ENCODE peak calls at places on chromosomes 4 and X, in seven cellular contexts. H is Panc1; J is effector memory CD4-positive, alpha-beta T cell; T is IMR-90; V is HCT116; E is gastrocnemius medialis; A is CD8-positive, alpha-beta memory T cell. G is an unnamed sample.

GRCh38 chrX:152958047-152958446 is 35.9 kb downstream of the PNMA5 start:
- DNase-seq in A (no peak), J (no peak), H (no peak), V (no peak), T (no peak), E (no peak), G (no peak)

GRCh38 chr4:83328486-83328885 is 6.2 kb downstream of the HPSE start:
- DNase-seq in E (no peak), A (no peak), T (no peak), H (no peak), J (no peak), V (no peak), G (no peak)

GRCh38 chr4:73127839-73128448 is 58.4 kb upstream of the COX18 start:
- DNase-seq in J (no peak), E (no peak), A (peak; percentile 7), V (no peak), T (peak; percentile 5), H (no peak), G (no peak)

GRCh38 chr4:67765928-67766327 is 11.7 kb upstream of the GNRHR start:
- DNase-seq in V (no peak), H (no peak), J (no peak), T (peak; percentile 31), A (no peak), E (no peak), G (no peak)

GRCh38 chr4:153271820-153272219 is 67.6 kb downstream of the TRIM2 start:
- DNase-seq in E (no peak), H (no peak), V (no peak), J (no peak), T (no peak), A (no peak), G (no peak)

GRCh38 chrX:52574416-52575275 is 57.8 kb upstream of the XAGE1B start:
- DNase-seq in A (peak; percentile 29), V (peak; percentile 22), T (peak; percentile 61), J (peak; percentile 5), E (no peak), H (peak; percentile 18), G (no peak)

GRCh38 chrX:110992611-110993010 is 103.4 kb upstream of the PAK3 start:
- DNase-seq in A (peak; percentile 3), T (peak; percentile 13), H (peak; percentile 13), E (no peak), V (no peak), J (peak; percentile 3), G (no peak)

GRCh38 chr4:110518889-110519490 is 43.0 kb downstream of the ENPEP start:
- DNase-seq in V (no peak), J (peak; percentile 11), E (no peak), H (no peak), A (peak; percentile 11), T (peak; percentile 22), G (no peak)

GRCh38 chrX:24025741-24026402 is 1.1 kb downstream of the KLHL15 start:
- DNase-seq in V (peak; percentile 24), E (peak; percentile 34), A (no peak), T (peak; percentile 81), J (no peak), H (no peak), G (peak; percentile 47)

GRCh38 chr4:132596186-132596585 is 552.9 kb upstream of the PCDH10 start:
- DNase-seq in J (no peak), V (no peak), A (no peak), H (no peak), E (no peak), T (no peak), G (no peak)

GRCh38 chr4:173367285-173367684 is 3.5 kb upstream of the SAP30 start:
- DNase-seq in J (no peak), V (no peak), A (no peak), T (peak; percentile 22), H (no peak), E (no peak), G (no peak)

GRCh38 chr4:40211224-40212185 is 14.7 kb downstream of the RHOH start:
- DNase-seq in T (peak; percentile 41), A (peak; percentile 63), H (no peak), J (no peak), V (no peak), E (no peak), G (no peak)

GRCh38 chr4:38621004-38621684 is 42.9 kb upstream of the KLF3 start:
- DNase-seq in V (peak; percentile 29), E (peak; percentile 37), A (no peak), H (peak; percentile 80), T (peak; percentile 87), J (no peak), G (peak; percentile 65)

GRCh38 chrX:17377047-17377692 is 2.2 kb downstream of the NHS start:
- DNase-seq in E (no peak), J (no peak), V (peak; percentile 40), A (no peak), T (peak; percentile 61), H (no peak), G (peak; percentile 16)

GRCh38 chrX:15468036-15468435 is 25.1 kb downstream of the PIR start:
- DNase-seq in J (no peak), A (no peak), H (no peak), T (peak; percentile 67), E (peak; percentile 18), V (no peak), G (no peak)

GRCh38 chr4:89306486-89307184 is 965 bp downstream of the GPRIN3 start:
- DNase-seq in V (no peak), A (no peak), E (no peak), J (no peak), T (no peak), H (no peak), G (no peak)

GRCh38 chr4:68180858-68181531 is 51.3 kb upstream of the TMPRSS11F start:
- DNase-seq in T (no peak), E (no peak), J (no peak), A (no peak), V (no peak), H (no peak), G (no peak)

GRCh38 chr4:1763550-1764080 is 29.5 kb upstream of the FGFR3 start:
- DNase-seq in E (no peak), V (no peak), H (no peak), A (no peak), T (peak; percentile 22), J (no peak), G (peak; percentile 11)

GRCh38 chrX:15399901-15400500 is 15.8 kb upstream of the VEGFD start:
- DNase-seq in A (no peak), T (no peak), V (no peak), E (no peak), J (no peak), H (no peak), G (no peak)

GRCh38 chr4:181612240-181612639 is 631.0 kb upstream of the TENM3 start:
- DNase-seq in J (no peak), V (no peak), A (no peak), H (no peak), E (no peak), T (no peak), G (no peak)

GRCh38 chr4:144336633-144337032 is 196.1 kb upstream of the GYPA start:
- DNase-seq in A (no peak), J (no peak), V (no peak), T (no peak), H (no peak), E (no peak), G (no peak)

GRCh38 chrX:113743069-113743468 is 840.8 kb upstream of the HTR2C start:
- DNase-seq in V (no peak), A (no peak), E (no peak), J (no peak), H (no peak), T (no peak), G (no peak)
- H3K27me3 ChIP-seq in V (no peaks in the 10 kb centered on the region), A (no peaks in the 10 kb centered on the region), E (no peaks in the 10 kb centered on the region), J (no peaks in the 10 kb centered on the region), H (no peaks in the 10 kb centered on the region), T (no peaks in the 10 kb centered on the region), G (peaks cover 21% of the 10 kb centered on the region)

GRCh38 chr4:7960790-7961655 is 21.4 kb upstream of the AFAP1 start:
- DNase-seq in A (peak; percentile 41), J (no peak), E (peak; percentile 44), T (peak; percentile 100), H (peak; percentile 82), V (no peak), G (no peak)
- H3K4me1 ChIP-seq in A (peaks cover 35% of the 10 kb centered on the region), J (peaks cover 15% of the 10 kb centered on the region), E (no peaks in the 10 kb centered on the region), T (peaks cover 20% of the 10 kb centered on the region), H (peaks cover 83% of the 10 kb centered on the region), V (peaks cover 39% of the 10 kb centered on the region), G (peaks cover 37% of the 10 kb centered on the region)

DNA sequence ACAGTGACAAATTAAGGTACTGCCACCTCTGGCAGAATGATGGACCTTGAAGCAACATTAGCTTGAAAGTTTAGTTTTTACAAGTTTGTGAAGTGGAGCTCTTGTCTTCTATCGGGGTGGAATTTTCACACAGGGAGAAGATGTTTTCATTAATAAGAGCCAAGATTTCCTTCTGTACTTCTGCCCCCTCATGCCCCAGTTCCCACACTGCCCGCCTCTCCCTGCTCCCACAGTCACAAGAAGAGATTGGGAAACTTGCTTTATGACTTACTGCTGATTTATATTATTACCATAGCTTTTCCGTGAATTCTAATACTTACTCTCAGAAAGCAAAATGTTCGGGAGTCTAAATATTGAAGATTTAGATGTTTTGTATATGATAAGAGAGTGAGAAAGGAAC is 539.8 kb upstream of the ARX start:
- DNase-seq in A (no peak), T (no peak), J (no peak), H (no peak), V (no peak), E (no peak), G (no peak)
- H3K27me3 ChIP-seq in A (no peaks in the 10 kb centered on the region), T (no peaks in the 10 kb centered on the region), J (no peaks in the 10 kb centered on the region), H (no peaks in the 10 kb centered on the region), V (no peaks in the 10 kb centered on the region), E (no peaks in the 10 kb centered on the region), G (no peaks in the 10 kb centered on the region)

GRCh38 chr4:7158081-7158750 is 34.1 kb upstream of the SORCS2 start:
- DNase-seq in A (no peak), V (no peak), J (no peak), H (no peak), E (no peak), T (no peak), G (no peak)
- H3K4me1 ChIP-seq in A (no peaks in the 10 kb centered on the region), V (no peaks in the 10 kb centered on the region), J (no peaks in the 10 kb centered on the region), H (no peaks in the 10 kb centered on the region), E (no peaks in the 10 kb centered on the region), T (no peaks in the 10 kb centered on the region), G (peaks cover 13% of the 10 kb centered on the region)

GRCh38 chrX:10582215-10582733 is 38.1 kb downstream of the MID1 start:
- DNase-seq in J (no peak), E (no peak), V (peak; percentile 29), A (no peak), H (no peak), T (peak; percentile 61), G (no peak)
- H3K27me3 ChIP-seq in J (no peaks in the 10 kb centered on the region), E (no peaks in the 10 kb centered on the region), V (no peaks in the 10 kb centered on the region), A (no peaks in the 10 kb centered on the region), H (no peaks in the 10 kb centered on the region), T (no peaks in the 10 kb centered on the region), G (no peaks in the 10 kb centered on the region)

G was measured in tibial nerve.